ENCODE peak calls at places on chromosomes 2 and 18, in five cellular contexts. X is CD8-positive, alpha-beta memory T cell; B is choroid plexus epithelial cell; Y is fibroblast of lung; V is Calu3. N is an unnamed sample.

GRCh38 chr2:64337314-64337713 is 116.6 kb upstream of the LGALSL start:
- DNase-seq in V (no peak), X (no peak), Y (no peak), B (no peak), N (no peak)

GRCh38 chr2:160651416-160652200 is 158.0 kb upstream of the RBMS1 start:
- DNase-seq in X (no peak), V (no peak), B (peak; percentile 55), Y (peak; percentile 12), N (peak; percentile 64)

GRCh38 chr2:38406597-38407110 is 29.6 kb upstream of the ATL2 start:
- DNase-seq in V (no peak), Y (no peak), X (no peak), B (peak; percentile 25), N (no peak)

GRCh38 chr2:69579561-69579960 is 64.0 kb downstream of the AAK1 start:
- DNase-seq in Y (no peak), B (no peak), X (no peak), V (no peak), N (no peak)

GRCh38 chr2:98573426-98573825 is 34.9 kb downstream of the COA5 start:
- DNase-seq in Y (no peak), X (no peak), V (no peak), B (no peak), N (no peak)

GRCh38 chr18:78688249-78688648 is 291.4 kb upstream of the SALL3 start:
- DNase-seq in B (no peak), X (no peak), V (no peak), Y (no peak), N (no peak)

GRCh38 chr2:171855401-171855800 is 38.6 kb downstream of the SLC25A12 start:
- DNase-seq in B (peak; percentile 80), Y (peak; percentile 23), X (no peak), V (no peak), N (peak; percentile 47)

GRCh38 chr2:68284896-68285295 is 32.6 kb upstream of the PPP3R1 start:
- DNase-seq in B (peak; percentile 65), V (no peak), Y (peak; percentile 87), X (no peak), N (peak; percentile 36)

GRCh38 chr18:76654536-76654935 is 159.5 kb upstream of the ZNF516 start:
- DNase-seq in B (peak; percentile 15), Y (peak; percentile 19), X (no peak), V (no peak), N (no peak)

GRCh38 chr18:68623342-68623741 is 91.6 kb downstream of the TMX3 start:
- DNase-seq in V (peak; percentile 60), X (no peak), Y (peak; percentile 89), B (peak; percentile 91), N (peak; percentile 37)

GRCh38 chr2:179917272-179917671 is 55.9 kb upstream of the ZNF385B start:
- DNase-seq in Y (peak; percentile 80), X (no peak), B (peak; percentile 81), V (no peak), N (peak; percentile 71)

GRCh38 chr18:31603335-31603734 is 11.7 kb downstream of the TTR start:
- DNase-seq in V (no peak), Y (no peak), X (no peak), B (no peak), N (peak; percentile 59)

GRCh38 chr2:130837175-130837810 is 579 bp downstream of the ARHGEF4 start:
- DNase-seq in B (no peak), Y (no peak), V (no peak), X (peak; percentile 41), N (no peak)

GRCh38 chr2:216286616-216287231 is 85.6 kb downstream of the MARCHF4 start:
- DNase-seq in X (no peak), V (no peak), B (peak; percentile 48), Y (no peak), N (no peak)

GRCh38 chr18:43587538-43588153 is 310.4 kb upstream of the SYT4 start:
- DNase-seq in V (peak; percentile 7), X (no peak), B (peak; percentile 76), Y (peak; percentile 64), N (peak; percentile 14)

GRCh38 chr2:176130153-176130916 is 830 bp downstream of the HOXD8 start:
- DNase-seq in V (no peak), Y (no peak), B (no peak), X (no peak), N (no peak)

GRCh38 chr2:118006861-118007260 is 7.0 kb downstream of the CCDC93 start:
- DNase-seq in V (no peak), X (no peak), B (no peak), Y (no peak), N (no peak)

GRCh38 chr2:218569661-218570500 is 1.2 kb downstream of the CNOT9 start:
- DNase-seq in V (peak; percentile 16), X (no peak), B (peak; percentile 82), Y (peak; percentile 62), N (peak; percentile 51)

GRCh38 chr2:653645-654425 is 23.4 kb downstream of the TMEM18 start:
- DNase-seq in X (peak; percentile 42), V (no peak), B (no peak), Y (no peak), N (no peak)

GRCh38 chr2:160114020-160114419 is 51.6 kb upstream of the PLA2R1 start:
- DNase-seq in B (no peak), X (no peak), V (no peak), Y (no peak), N (no peak)

GRCh38 chr18:10072659-10073309 is 159.0 kb downstream of the VAPA start:
- DNase-seq in X (no peak), V (no peak), Y (peak; percentile 59), B (peak; percentile 53), N (peak; percentile 50)

GRCh38 chr2:216215991-216216390 is 106.8 kb downstream of the XRCC5 start:
- DNase-seq in Y (peak; percentile 28), V (no peak), B (peak; percentile 62), X (no peak), N (no peak)

GRCh38 chr18:79912409-79912991 is 39.0 kb downstream of the SLC66A2 start:
- DNase-seq in B (peak; percentile 79), X (peak; percentile 64), Y (peak; percentile 17), V (no peak), N (peak; percentile 56)

GRCh38 chr2:66850406-66850805 is 415.5 kb downstream of the MEIS1 start:
- DNase-seq in Y (no peak), V (no peak), B (no peak), X (no peak), N (no peak)

GRCh38 chr2:125979886-125980285 is 676.1 kb upstream of the GYPC start:
- DNase-seq in X (no peak), B (no peak), V (no peak), Y (no peak), N (no peak)

GRCh38 chr18:74731097-74731496 is 133.4 kb downstream of the ZNF407 start:
- DNase-seq in B (peak; percentile 60), V (no peak), X (no peak), Y (peak; percentile 47), N (peak; percentile 81)

GRCh38 chr2:16125614-16126125 is 185.3 kb downstream of the MYCN start:
- DNase-seq in Y (no peak), V (peak; percentile 34), B (no peak), X (no peak), N (no peak)

GRCh38 chr2:42830922-42831574 is 38.7 kb upstream of the HAAO start:
- DNase-seq in X (no peak), V (no peak), Y (no peak), B (no peak), N (no peak)

GRCh38 chr18:9697121-9697520 is 11.0 kb upstream of the RAB31 start:
- DNase-seq in V (no peak), X (no peak), B (no peak), Y (no peak), N (no peak)

GRCh38 chr2:179017958-179018357 is 32.0 kb downstream of the CCDC141 start:
- DNase-seq in X (no peak), V (no peak), B (no peak), Y (no peak), N (no peak)

GRCh38 chr18:12264854-12265253 is 10.7 kb downstream of the CIDEA start:
- DNase-seq in V (no peak), B (no peak), X (no peak), Y (no peak), N (no peak)